ENCODE peak calls at places on chromosomes 11 and 22, in nine cellular contexts. O is NB4, A is Peyer's patch, Q is A673, M is GM12865, N is heart right ventricle, Y is lower leg skin, G is MM.1S, R is AG04450. B is an unnamed sample.

GRCh38 chr11:100403817-100404216 is 283.3 kb upstream of the ARHGAP42 start:
- DNase-seq in N (no peak), M (no peak), O (no peak), Q (no peak), G (no peak), R (peak; percentile 52), A (no peak), Y (no peak), B (no peak)

GRCh38 chr11:58195939-58196338 is 7.1 kb downstream of the OR9Q2 start:
- DNase-seq in N (no peak), G (no peak), O (no peak), Y (no peak), A (no peak), M (no peak), Q (no peak), R (no peak), B (no peak)

GRCh38 chr11:117629146-117629545 is 167.9 kb downstream of the DSCAML1 start:
- DNase-seq in O (no peak), M (no peak), Q (no peak), A (no peak), N (no peak), G (no peak), Y (no peak), R (no peak), B (no peak)

GRCh38 chr11:111633248-111633647 is 31.0 kb downstream of the SIK2 start:
- DNase-seq in Y (no peak), M (no peak), N (no peak), R (no peak), Q (peak; percentile 26), G (no peak), O (no peak), A (no peak), B (no peak)

GRCh38 chr22:45344339-45344738 is 34.6 kb downstream of the FAM118A start:
- DNase-seq in R (no peak), O (no peak), A (no peak), G (no peak), M (no peak), Y (no peak), N (no peak), Q (no peak), B (peak; percentile 33)

GRCh38 chr22:33519140-33519973 is 400.9 kb downstream of the LARGE1 start:
- DNase-seq in O (peak; percentile 73), A (peak; percentile 49), Q (peak; percentile 19), Y (no peak), G (peak; percentile 74), R (no peak), N (no peak), M (peak; percentile 86), B (peak; percentile 62)

GRCh38 chr11:34916810-34917780 is 677 bp downstream of the PDHX start:
- DNase-seq in G (no peak), A (no peak), R (no peak), N (no peak), O (no peak), Q (peak; percentile 47), Y (no peak), M (no peak), B (peak; percentile 42)

GRCh38 chr11:70891844-70892380 is 360.5 kb downstream of the SHANK2 start:
- DNase-seq in M (no peak), N (no peak), O (no peak), R (no peak), Q (no peak), A (no peak), G (no peak), Y (no peak), B (no peak)

GRCh38 chr11:1226981-1227550 is 4.2 kb downstream of the MUC5B start:
- DNase-seq in N (peak; percentile 4), G (no peak), O (no peak), A (no peak), Q (no peak), M (no peak), R (no peak), Y (peak; percentile 82), B (no peak)

GRCh38 chr11:101949846-101950245 is 33.5 kb upstream of the ANGPTL5 start:
- DNase-seq in G (no peak), O (no peak), A (no peak), R (no peak), M (no peak), Y (no peak), N (no peak), Q (no peak), B (no peak)

GRCh38 chr11:45354976-45355705 is 69.0 kb upstream of the SYT13 start:
- DNase-seq in A (peak; percentile 87), Y (peak; percentile 96), N (peak; percentile 90), Q (peak; percentile 97), M (peak; percentile 87), G (peak; percentile 83), O (no peak), R (no peak), B (peak; percentile 61)

GRCh38 chr22:38081941-38082828 is 1.8 kb downstream of the SLC16A8 start:
- DNase-seq in R (no peak), Y (no peak), N (no peak), O (no peak), G (no peak), M (no peak), Q (no peak), A (no peak), B (no peak)

GRCh38 chr11:121648306-121648705 is 195.5 kb upstream of the SORL1-AS1 start:
- DNase-seq in N (no peak), A (no peak), R (no peak), G (no peak), M (no peak), Y (no peak), Q (no peak), O (no peak), B (no peak)

GRCh38 chr22:38802671-38803121 is 8.8 kb upstream of the DNAL4 start:
- DNase-seq in Y (peak; percentile 89), R (peak; percentile 85), G (no peak), O (no peak), A (no peak), M (no peak), N (peak; percentile 38), Q (peak; percentile 99), B (peak; percentile 94)

GRCh38 chr22:33271390-33272161 is 213.4 kb upstream of the SYN3 start:
- DNase-seq in M (peak; percentile 87), A (peak; percentile 35), R (no peak), G (no peak), O (peak; percentile 15), N (peak; percentile 68), Q (no peak), Y (no peak), B (peak; percentile 34)

GRCh38 chr11:75557649-75558494 is 4.2 kb upstream of the SERPINH1 start:
- DNase-seq in N (peak; percentile 39), M (no peak), Y (peak; percentile 90), Q (peak; percentile 66), O (no peak), R (peak; percentile 86), G (no peak), A (no peak), B (peak; percentile 92)

GRCh38 chr11:75554258-75555022 is 7.6 kb upstream of the SERPINH1 start:
- DNase-seq in N (peak; percentile 93), A (peak; percentile 27), Q (peak; percentile 94), O (no peak), G (no peak), Y (peak; percentile 96), R (peak; percentile 100), M (no peak), B (peak; percentile 100)

GRCh38 chr11:75553889-75554257 is 8.2 kb upstream of the SERPINH1 start:
- DNase-seq in M (no peak), Q (no peak), R (no peak), A (no peak), N (no peak), O (no peak), G (no peak), Y (no peak), B (no peak)

GRCh38 chr11:75553182-75553581 is 8.9 kb upstream of the SERPINH1 start:
- DNase-seq in M (no peak), A (no peak), O (no peak), Y (no peak), G (no peak), N (no peak), R (no peak), Q (no peak), B (no peak)

GRCh38 chr11:75555079-75555811 is 6.8 kb upstream of the SERPINH1 start:
- DNase-seq in Q (no peak), A (no peak), Y (no peak), O (no peak), R (no peak), N (no peak), M (no peak), G (no peak), B (no peak)
- H3K4me3 ChIP-seq in Q (no peak overlapping the region), A (no peak overlapping the region), Y (no peak overlapping the region), O (no peak overlapping the region), R (peak overlapping the region; percentile 52), N (no peak overlapping the region), M (no peak overlapping the region), G (no peak overlapping the region), B (peak overlapping the region; percentile 36)

DNA sequence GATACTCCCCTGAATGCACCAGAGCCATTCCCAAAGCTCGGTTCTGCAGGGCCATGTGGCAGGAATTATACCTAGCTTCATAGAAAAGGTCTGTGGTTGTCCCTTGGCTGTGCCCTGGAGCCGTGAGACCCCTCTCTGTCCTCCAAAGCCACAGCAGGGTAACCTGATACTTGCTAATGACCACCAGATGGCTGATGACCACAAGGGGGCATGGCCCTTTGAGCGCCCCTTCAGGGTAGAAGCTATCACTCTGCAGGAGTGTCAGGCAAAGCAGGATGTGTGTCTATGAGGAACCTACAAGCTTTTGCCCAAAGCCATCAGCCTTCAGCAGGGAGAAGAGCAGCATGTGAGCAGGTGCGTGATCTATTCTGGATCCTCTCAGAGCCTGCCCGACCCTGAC is 95.3 kb downstream of the NTM start:
- DNase-seq in Q (no peak), O (peak; percentile 8), N (no peak), Y (no peak), R (no peak), M (no peak), A (no peak), G (no peak), B (no peak)
- TF ChIP-seq CTCF in Q (no peak), O (peak; percentile 20), N (no peak), Y (no peak), R (no peak), M (no peak), A (no peak), G (no peak), B (no peak)

GRCh38 chr11:12128191-12128841 is 17.9 kb downstream of the MICAL2 start:
- DNase-seq in Q (no peak), M (no peak), N (no peak), R (no peak), Y (no peak), G (no peak), O (peak; percentile 73), A (no peak), B (no peak)
- H3K4me3 ChIP-seq in Q (no peak overlapping the region), M (no peak overlapping the region), N (no peak overlapping the region), R (no peak overlapping the region), Y (no peak overlapping the region), G (no peak overlapping the region), O (no peak overlapping the region), A (no peak overlapping the region), B (no peak overlapping the region)

DNA sequence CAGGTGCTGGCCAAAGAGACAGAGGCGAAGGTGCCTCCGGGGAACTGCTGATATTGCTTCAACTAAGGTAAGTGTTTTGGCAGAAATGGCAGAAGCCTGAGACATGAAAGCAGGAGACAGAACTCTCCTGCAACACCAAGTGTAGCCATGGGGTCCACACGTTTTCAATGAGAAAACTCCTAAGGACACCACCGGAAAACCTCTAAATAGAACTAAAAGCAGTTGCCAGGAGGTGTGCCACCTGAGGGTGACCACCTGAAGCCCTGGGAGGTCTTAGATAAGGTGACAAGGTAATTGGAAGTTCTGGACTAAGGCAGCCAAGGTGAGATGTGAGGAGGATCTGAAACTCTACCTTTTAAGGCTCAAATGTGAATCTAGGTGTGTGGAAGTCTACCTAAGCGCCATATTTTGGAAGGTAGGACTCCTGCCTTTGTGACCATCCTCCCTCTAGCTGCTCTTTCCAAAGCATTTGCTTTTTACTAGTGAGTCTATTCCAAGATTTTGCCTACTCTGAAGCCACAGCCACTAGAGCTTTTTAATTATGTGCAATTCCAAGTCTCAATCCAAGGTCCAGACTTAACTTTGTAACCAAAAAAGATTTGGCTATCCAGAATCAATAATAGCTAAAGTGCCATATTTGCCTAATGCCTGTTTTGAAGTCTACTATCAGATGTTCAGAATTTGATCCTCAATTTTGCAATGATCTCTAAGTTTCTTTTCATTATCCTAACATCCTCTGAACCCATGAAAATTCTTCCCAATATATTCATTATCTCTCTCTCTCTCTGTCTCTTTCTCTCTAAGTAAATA is 4.5 kb upstream of the ZC3H12C start:
- DNase-seq in M (no peak), Q (no peak), A (no peak), G (peak; percentile 28), O (no peak), Y (no peak), N (no peak), R (no peak), B (no peak)
- TF ChIP-seq CTCF in M (no peak), Q (no peak), A (no peak), G (no peak), O (no peak), Y (no peak), N (no peak), R (no peak), B (no peak)

B was measured in fibroblast of mammary gland.